ENCODE peak calls at places on chromosomes 11 and 22, in six cellular contexts. K is fibroblast of lung, D is RWPE1, H is Panc1, Q is thoracic aorta, R is H9. M is an unnamed sample.

GRCh38 chr11:107787733-107788132 is 70.9 kb downstream of the SLC35F2 start:
- DNase-seq in K (no peak), D (no peak), H (no peak), Q (no peak), R (peak; percentile 52), M (no peak)

GRCh38 chr11:46895821-46896220 is 22.5 kb downstream of the LRP4 start:
- DNase-seq in K (no peak), D (no peak), H (no peak), Q (no peak), R (no peak), M (no peak)

GRCh38 chr11:132054822-132055221 is 684.4 kb downstream of the NTM start:
- DNase-seq in K (peak; percentile 63), D (peak; percentile 13), H (no peak), Q (no peak), R (no peak), M (no peak)

GRCh38 chr11:59012106-59012941 is 73.0 kb downstream of the GLYATL1 start:
- DNase-seq in K (no peak), D (no peak), H (no peak), Q (no peak), R (no peak), M (no peak)

GRCh38 chr11:94956963-94957362 is 16.4 kb downstream of the CWC15 start:
- DNase-seq in K (no peak), D (no peak), H (no peak), Q (no peak), R (no peak), M (no peak)

GRCh38 chr11:105799728-105800462 is 190.0 kb downstream of the GRIA4 start:
- DNase-seq in K (peak; percentile 23), D (no peak), H (no peak), Q (no peak), R (no peak), M (no peak)

GRCh38 chr11:114738954-114739353 is 60.6 kb downstream of the NXPE2 start:
- DNase-seq in K (peak; percentile 43), D (peak; percentile 4), H (peak; percentile 27), Q (no peak), R (peak; percentile 45), M (peak; percentile 71)

GRCh38 chr22:44026630-44027511 is 2.8 kb downstream of the PARVB start:
- DNase-seq in K (peak; percentile 57), D (no peak), H (peak; percentile 38), Q (peak; percentile 37), R (no peak), M (no peak)

GRCh38 chr11:7612056-7612660 is 61.1 kb downstream of the CYB5R2 start:
- DNase-seq in K (no peak), D (no peak), H (no peak), Q (no peak), R (no peak), M (no peak)

GRCh38 chr11:1893581-1894359 is 2.1 kb upstream of the PRR33 start:
- DNase-seq in K (no peak), D (no peak), H (no peak), Q (no peak), R (no peak), M (no peak)

GRCh38 chr11:123020968-123021367 is 39.3 kb upstream of the BSX start:
- DNase-seq in K (peak; percentile 57), D (peak; percentile 60), H (no peak), Q (no peak), R (peak; percentile 70), M (peak; percentile 73)

GRCh38 chr11:57514538-57515331 is 767 bp downstream of the SLC43A1 start:
- DNase-seq in K (peak; percentile 39), D (peak; percentile 21), H (no peak), Q (no peak), R (peak; percentile 59), M (peak; percentile 50)

GRCh38 chr11:75518204-75518549 is 7.6 kb downstream of the GDPD5 start:
- DNase-seq in K (no peak), D (no peak), H (no peak), Q (no peak), R (no peak), M (peak; percentile 45)

GRCh38 chr11:129223260-129223659 is 31.1 kb upstream of the ARHGAP32 start:
- DNase-seq in K (no peak), D (no peak), H (no peak), Q (no peak), R (no peak), M (no peak)

GRCh38 chr11:92391866-92392265 is 167.2 kb downstream of the FAT3 start:
- DNase-seq in K (no peak), D (no peak), H (no peak), Q (no peak), R (no peak), M (no peak)

GRCh38 chr11:71240865-71241691 is 11.3 kb downstream of the SHANK2 start:
- DNase-seq in K (peak; percentile 90), D (peak; percentile 79), H (no peak), Q (no peak), R (no peak), M (peak; percentile 69)

GRCh38 chr11:106098893-106099553 is 21.6 kb downstream of the AASDHPPT start:
- DNase-seq in K (no peak), D (no peak), H (no peak), Q (no peak), R (no peak), M (no peak)

GRCh38 chr11:68988486-68988885 is 7.7 kb upstream of the MRGPRD start:
- DNase-seq in K (no peak), D (no peak), H (no peak), Q (no peak), R (no peak), M (no peak)

GRCh38 chr22:33006220-33006954 is 51.8 kb downstream of the SYN3 start:
- DNase-seq in K (no peak), D (no peak), H (no peak), Q (no peak), R (no peak), M (no peak)

GRCh38 chr22:27690596-27690995 is 111.0 kb downstream of the MN1 start:
- DNase-seq in K (no peak), D (no peak), H (no peak), Q (no peak), R (no peak), M (no peak)

GRCh38 chr11:57294225-57295131 is 30.3 kb downstream of the TNKS1BP1 start:
- DNase-seq in K (peak; percentile 57), D (peak; percentile 39), H (no peak), Q (no peak), R (no peak), M (peak; percentile 39)

GRCh38 chr11:2779981-2780849 is 80.4 kb upstream of the KCNQ1OT1 start:
- DNase-seq in K (peak; percentile 12), D (no peak), H (no peak), Q (peak; percentile 1), R (peak; percentile 28), M (no peak)

GRCh38 chr11:117986981-117987495 is 844 bp downstream of the IL10RA start:
- DNase-seq in K (no peak), D (no peak), H (no peak), Q (no peak), R (no peak), M (no peak)

GRCh38 chr11:34405079-34405858 is 33.5 kb upstream of the CAT start:
- DNase-seq in K (peak; percentile 45), D (peak; percentile 42), H (no peak), Q (no peak), R (no peak), M (no peak)

GRCh38 chr11:95715777-95716241 is 73.8 kb downstream of the FAM76B start:
- DNase-seq in K (no peak), D (peak; percentile 10), H (no peak), Q (no peak), R (no peak), M (no peak)

GRCh38 chr22:41411021-41411851 is 29.5 kb downstream of the TEF start:
- DNase-seq in K (no peak), D (no peak), H (no peak), Q (peak; percentile 38), R (peak; percentile 46), M (peak; percentile 21)

GRCh38 chr22:49160261-49161001 is 667.2 kb downstream of the BRD1 start:
- DNase-seq in K (no peak), D (no peak), H (no peak), Q (no peak), R (no peak), M (no peak)

GRCh38 chr11:65593518-65594414 is 1.8 kb downstream of the KCNK7 start:
- DNase-seq in K (peak; percentile 28), D (no peak), H (no peak), Q (no peak), R (peak; percentile 72), M (peak; percentile 73)

GRCh38 chr11:119807841-119808240 is 78.8 kb upstream of the NECTIN1 start:
- DNase-seq in K (no peak), D (no peak), H (no peak), Q (no peak), R (no peak), M (no peak)

GRCh38 chr11:119808431-119809185 is 79.6 kb upstream of the NECTIN1 start:
- DNase-seq in K (no peak), D (no peak), H (no peak), Q (no peak), R (no peak), M (no peak)

GRCh38 chr11:119810478-119811232 is 81.7 kb upstream of the NECTIN1 start:
- DNase-seq in K (no peak), D (peak; percentile 38), H (no peak), Q (no peak), R (no peak), M (no peak)

GRCh38 chr11:119807402-119807801 is 78.4 kb upstream of the NECTIN1 start:
- DNase-seq in K (no peak), D (no peak), H (no peak), Q (no peak), R (no peak), M (no peak)

GRCh38 chr11:119809346-119809745 is 80.3 kb upstream of the NECTIN1 start:
- DNase-seq in K (no peak), D (no peak), H (no peak), Q (no peak), R (no peak), M (no peak)
- H3K27ac ChIP-seq in K (no peak overlapping the region), D (no peak overlapping the region), H (no peak overlapping the region), Q (no peak overlapping the region), R (no peak overlapping the region), M (no peak overlapping the region)

GRCh38 chr11:77193915-77194830 is 66.1 kb downstream of the MYO7A start:
- DNase-seq in K (no peak), D (no peak), H (no peak), Q (no peak), R (no peak), M (no peak)
- H3K27ac ChIP-seq in K (no peak overlapping the region), D (no peak overlapping the region), H (no peak overlapping the region), Q (no peak overlapping the region), R (no peak overlapping the region), M (no peak overlapping the region)

GRCh38 chr11:100689141-100689540 is 2.1 kb downstream of the ARHGAP42 start:
- DNase-seq in K (no peak), D (no peak), H (no peak), Q (no peak), R (no peak), M (no peak)
- H3K27ac ChIP-seq in K (no peak overlapping the region), D (no peak overlapping the region), H (no peak overlapping the region), Q (no peak overlapping the region), R (no peak overlapping the region), M (no peak overlapping the region)

GRCh38 chr11:9756461-9756860 is 92.6 kb downstream of the SWAP70 start:
- DNase-seq in K (no peak), D (no peak), H (no peak), Q (no peak), R (no peak), M (no peak)
- H3K27ac ChIP-seq in K (peak overlapping the region; percentile 55), D (peak overlapping the region; percentile 94), H (peak overlapping the region; percentile 97), Q (no peak overlapping the region), R (no peak overlapping the region), M (no peak overlapping the region)